ENCODE peak calls at places on chromosome 10, in nine cellular contexts. O is stomach, R is sigmoid colon, N is IMR-90, T is spleen, L is adrenal gland, K is tibial nerve, P is NB4, E is endothelial cell of umbilical vein. F is an unnamed sample.

GRCh38 chr10:26997610-26998009 is 102.7 kb downstream of the ANKRD26 start:
- DNase-seq in O (no peak), R (no peak), N (no peak), T (no peak), L (no peak), K (no peak), P (no peak), E (no peak), F (no peak)

GRCh38 chr10:132458595-132459251 is 61.7 kb downstream of the PWWP2B start:
- DNase-seq in O (peak; percentile 71), R (no peak), N (no peak), T (peak; percentile 93), L (peak; percentile 71), K (no peak), P (peak; percentile 70), E (peak; percentile 21), F (peak; percentile 61)

GRCh38 chr10:16856567-16856966 is 39.3 kb upstream of the RSU1 start:
- DNase-seq in O (no peak), R (no peak), N (no peak), T (no peak), L (no peak), K (no peak), P (no peak), E (peak; percentile 66), F (no peak)

GRCh38 chr10:6530211-6530840 is 49.8 kb downstream of the PRKCQ start:
- DNase-seq in O (peak; percentile 43), R (no peak), N (no peak), T (peak; percentile 84), L (no peak), K (no peak), P (no peak), E (no peak), F (no peak)

GRCh38 chr10:30233186-30233958 is 115.7 kb downstream of the MTPAP start:
- DNase-seq in O (no peak), R (no peak), N (peak; percentile 56), T (no peak), L (no peak), K (no peak), P (no peak), E (no peak), F (no peak)

GRCh38 chr10:47104786-47105385 is 193.7 kb downstream of the PTPN20 start:
- DNase-seq in O (no peak), R (no peak), N (peak; percentile 3), T (no peak), L (peak; percentile 59), K (peak; percentile 20), P (peak; percentile 76), E (no peak), F (no peak)

GRCh38 chr10:29618341-29619171 is 16.2 kb downstream of the SVIL start:
- DNase-seq in O (no peak), R (peak; percentile 83), N (peak; percentile 45), T (no peak), L (peak; percentile 50), K (no peak), P (no peak), E (no peak), F (no peak)

GRCh38 chr10:86674912-86675311 is 6.6 kb downstream of the LDB3 start:
- DNase-seq in O (no peak), R (no peak), N (no peak), T (no peak), L (no peak), K (no peak), P (no peak), E (no peak), F (peak; percentile 65)

GRCh38 chr10:16907720-16908119 is 90.5 kb upstream of the RSU1 start:
- DNase-seq in O (no peak), R (no peak), N (no peak), T (no peak), L (no peak), K (no peak), P (peak; percentile 3), E (no peak), F (no peak)

GRCh38 chr10:15395912-15396311 is 24.8 kb upstream of the FAM171A1 start:
- DNase-seq in O (no peak), R (no peak), N (no peak), T (no peak), L (no peak), K (no peak), P (no peak), E (no peak), F (no peak)

GRCh38 chr10:84205049-84205852 is 10.9 kb downstream of the CDHR1 start:
- DNase-seq in O (peak; percentile 36), R (no peak), N (peak; percentile 18), T (peak; percentile 88), L (peak; percentile 80), K (no peak), P (peak; percentile 75), E (peak; percentile 39), F (peak; percentile 38)

GRCh38 chr10:27998178-27998953 is 513 bp downstream of the ODAD2 start:
- DNase-seq in O (no peak), R (peak; percentile 69), N (peak; percentile 26), T (peak; percentile 79), L (no peak), K (no peak), P (peak; percentile 73), E (peak; percentile 51), F (no peak)

GRCh38 chr10:38094923-38095574 is 912 bp downstream of the ZNF37A start:
- DNase-seq in O (no peak), R (no peak), N (no peak), T (no peak), L (no peak), K (no peak), P (no peak), E (no peak), F (no peak)

GRCh38 chr10:102141583-102142107 is 8.8 kb downstream of the PPRC1 start:
- DNase-seq in O (no peak), R (no peak), N (no peak), T (no peak), L (no peak), K (no peak), P (no peak), E (no peak), F (no peak)
- TF ChIP-seq POLR2A in O (no peak), R (no peak), N (no peak), T (no peak), L (no peak), K (no peak), P (peak; percentile 18), E (no peak), F (no peak)

DNA sequence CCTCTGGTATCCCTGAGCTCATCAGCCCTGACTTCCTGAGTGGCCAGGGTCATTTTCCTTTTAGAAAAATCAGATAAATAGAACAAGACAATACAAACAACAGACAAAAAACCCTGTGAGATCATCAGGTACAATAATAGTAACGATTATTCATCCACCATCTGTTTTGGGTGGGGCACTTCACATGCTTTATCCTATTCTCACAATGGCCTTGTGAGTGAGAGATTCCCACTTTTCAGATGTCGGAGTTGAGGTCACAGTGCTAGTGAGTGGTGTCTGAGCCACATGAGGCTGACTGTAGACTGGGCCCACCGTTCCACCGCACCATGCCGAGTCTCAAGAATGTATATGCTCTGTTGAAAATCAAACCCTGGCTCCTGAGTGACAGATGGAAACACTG is 144.1 kb downstream of the CXCL12 start:
- DNase-seq in O (no peak), R (no peak), N (no peak), T (no peak), L (no peak), K (no peak), P (no peak), E (no peak), F (no peak)
- TF ChIP-seq CTCF in O (no peak), R (no peak), N (no peak), T (no peak), L (no peak), K (no peak), P (no peak), E (no peak), F (no peak)

GRCh38 chr10:688621-689426 is 644 bp downstream of the DIP2C start:
- DNase-seq in O (peak; percentile 45), R (no peak), N (peak; percentile 37), T (no peak), L (peak; percentile 65), K (no peak), P (no peak), E (peak; percentile 30), F (no peak)
- TF ChIP-seq POLR2A in O (no peak), R (no peak), N (no peak), T (no peak), L (peak; percentile 53), K (no peak), P (no peak), E (no peak), F (no peak)

DNA sequence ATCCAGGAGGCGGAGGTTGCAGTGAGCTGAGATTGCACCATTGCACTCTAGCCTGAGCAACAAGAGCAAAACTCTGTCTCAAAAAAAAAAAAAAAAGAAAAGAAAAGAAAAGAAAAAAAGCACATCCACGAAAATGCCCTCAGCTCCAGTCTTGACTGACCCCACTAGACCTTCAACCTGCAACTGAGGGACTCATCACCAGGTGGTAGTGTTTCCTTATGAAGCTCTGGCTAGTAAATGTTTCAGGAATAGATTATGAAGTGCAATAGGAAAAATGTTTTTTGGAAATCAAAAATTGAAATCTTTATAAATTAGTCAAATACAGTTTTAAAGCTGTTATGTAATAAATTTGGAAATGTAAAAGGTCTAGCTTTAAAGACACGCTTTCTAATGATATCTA is 22.4 kb downstream of the TLL2 start:
- DNase-seq in O (no peak), R (no peak), N (no peak), T (no peak), L (no peak), K (no peak), P (peak; percentile 23), E (no peak), F (no peak)
- TF ChIP-seq CTCF in O (peak; percentile 14), R (no peak), N (peak; percentile 9), T (no peak), L (peak; percentile 22), K (no peak), P (peak; percentile 13), E (no peak), F (peak; percentile 38)

GRCh38 chr10:52191049-52191448 is 123.0 kb upstream of the DKK1 start:
- DNase-seq in O (no peak), R (no peak), N (no peak), T (no peak), L (no peak), K (no peak), P (no peak), E (no peak), F (no peak)

GRCh38 chr10:52187521-52188258 is 126.4 kb upstream of the DKK1 start:
- DNase-seq in O (no peak), R (no peak), N (no peak), T (no peak), L (no peak), K (no peak), P (no peak), E (no peak), F (no peak)

GRCh38 chr10:52185256-52185655 is 128.8 kb upstream of the DKK1 start:
- DNase-seq in O (no peak), R (no peak), N (no peak), T (no peak), L (no peak), K (no peak), P (no peak), E (no peak), F (no peak)
- TF ChIP-seq POLR2A in O (no peak), R (no peak), N (no peak), T (no peak), L (no peak), K (no peak), P (no peak), E (no peak), F (no peak)

F was measured in heart left ventricle.